ENCODE peak calls at places on chromosomes 11 and 22, in seven cellular contexts. F is PC-3; X is mammary epithelial cell; C is left lung; S is thoracic aorta; T is effector memory CD4-positive, alpha-beta T cell; W is dorsolateral prefrontal cortex. Z is an unnamed sample.

GRCh38 chr11:117287668-117288067 is 3.5 kb upstream of the BACE1-AS start:
- DNase-seq in F (no peak), X (no peak), C (no peak), S (no peak), T (no peak), W (no peak), Z (no peak)

GRCh38 chr11:75103380-75104026 is 6.8 kb upstream of the OR2AT4 start:
- DNase-seq in F (peak), X (peak), C (no peak), S (no peak), T (no peak), W (no peak), Z (no peak)

GRCh38 chr11:22337571-22338464 is at the start of gene SLC17A6:
- DNase-seq in F (peak), X (peak), C (no peak), S (no peak), T (no peak), W (no peak), Z (no peak)

GRCh38 chr22:44940121-44940520 is 69.7 kb downstream of the PHF21B start:
- DNase-seq in F (no peak), X (no peak), C (no peak), S (no peak), T (no peak), W (no peak), Z (no peak)

GRCh38 chr11:63720611-63721010 is 39.3 kb downstream of the RTN3 start:
- DNase-seq in F (no peak), X (no peak), C (no peak), S (no peak), T (no peak), W (no peak), Z (no peak)

GRCh38 chr22:27754247-27754887 is 47.2 kb downstream of the MN1 start:
- DNase-seq in F (no peak), X (peak), C (peak), S (no peak), T (no peak), W (no peak), Z (no peak)

GRCh38 chr11:113894421-113894996 is 10.1 kb upstream of the HTR3B start:
- DNase-seq in F (no peak), X (no peak), C (no peak), S (no peak), T (no peak), W (no peak), Z (no peak)

GRCh38 chr11:108207683-108208060 is 14.8 kb downstream of the NPAT start:
- DNase-seq in F (no peak), X (no peak), C (no peak), S (no peak), T (no peak), W (no peak), Z (no peak)

GRCh38 chr11:83819936-83820549 is 533.9 kb upstream of the CCDC90B start:
- DNase-seq in F (peak), X (peak), C (no peak), S (no peak), T (no peak), W (no peak), Z (no peak)

GRCh38 chr22:24503851-24504170 is 8.7 kb downstream of the UPB1 start:
- DNase-seq in F (no peak), X (no peak), C (no peak), S (no peak), T (no peak), W (no peak), Z (no peak)

GRCh38 chr11:73957654-73958361 is 7.0 kb downstream of the DNAJB13 start:
- DNase-seq in F (no peak), X (no peak), C (no peak), S (no peak), T (no peak), W (no peak), Z (no peak)

GRCh38 chr22:38177044-38177443 is 4.6 kb downstream of the PLA2G6 start:
- DNase-seq in F (no peak), X (no peak), C (no peak), S (no peak), T (no peak), W (no peak), Z (no peak)

GRCh38 chr11:93537767-93538261 is 5.4 kb downstream of the SMCO4 start:
- DNase-seq in F (peak), X (peak), C (peak), S (peak), T (no peak), W (no peak), Z (no peak)

GRCh38 chr11:34192481-34193401 is 87.3 kb downstream of the NAT10 start:
- DNase-seq in F (peak), X (peak), C (no peak), S (peak), T (no peak), W (no peak), Z (no peak)

GRCh38 chr22:23053912-23054530 is 16.3 kb upstream of the GNAZ start:
- DNase-seq in F (no peak), X (no peak), C (no peak), S (no peak), T (no peak), W (no peak), Z (no peak)

GRCh38 chr22:50190182-50190951 is 4.7 kb downstream of the TRABD start:
- DNase-seq in F (peak), X (peak), C (peak), S (no peak), T (peak), W (no peak), Z (no peak)

GRCh38 chr11:15737326-15737725 is 619.0 kb downstream of the SOX6 start:
- DNase-seq in F (peak), X (peak), C (no peak), S (no peak), T (no peak), W (no peak), Z (no peak)

GRCh38 chr11:10407055-10407454 is 48.0 kb upstream of the AMPD3 start:
- DNase-seq in F (peak), X (peak), C (no peak), S (no peak), T (no peak), W (no peak), Z (no peak)

GRCh38 chr22:37747715-37748100 is 50.9 kb downstream of the TRIOBP start:
- DNase-seq in F (no peak), X (no peak), C (no peak), S (no peak), T (no peak), W (no peak), Z (no peak)

GRCh38 chr11:78350646-78351165 is 66.9 kb downstream of the GAB2 start:
- DNase-seq in F (no peak), X (no peak), C (no peak), S (no peak), T (no peak), W (no peak), Z (peak)

GRCh38 chr11:123211134-123211879 is 16.3 kb upstream of the CLMP start:
- DNase-seq in F (no peak), X (no peak), C (no peak), S (no peak), T (no peak), W (no peak), Z (no peak)

GRCh38 chr11:1652778-1653540 is 23.4 kb downstream of the KRTAP5-5 start:
- DNase-seq in F (peak), X (peak), C (peak), S (peak), T (peak), W (peak), Z (peak)

GRCh38 chr22:38114484-38115398 is 4.3 kb upstream of the BAIAP2L2 start:
- DNase-seq in F (peak), X (peak), C (peak), S (peak), T (peak), W (peak), Z (peak)

GRCh38 chr11:46295312-46295995 is 18.0 kb downstream of the CREB3L1 start:
- DNase-seq in F (no peak), X (peak), C (peak), S (no peak), T (peak), W (peak), Z (peak)

GRCh38 chr11:126476977-126477376 is 121.5 kb downstream of the ST3GAL4 start:
- DNase-seq in F (no peak), X (no peak), C (no peak), S (no peak), T (no peak), W (no peak), Z (no peak)

GRCh38 chr22:30290318-30290678 is 993 bp upstream of the CASTOR1 start:
- DNase-seq in F (no peak), X (no peak), C (no peak), S (no peak), T (no peak), W (no peak), Z (no peak)

GRCh38 chr11:83779876-83780275 is 493.7 kb upstream of the CCDC90B start:
- DNase-seq in F (no peak), X (no peak), C (no peak), S (no peak), T (no peak), W (no peak), Z (no peak)

GRCh38 chr11:36628765-36629199 is 30.7 kb upstream of the RAG2 start:
- DNase-seq in F (no peak), X (peak), C (no peak), S (no peak), T (no peak), W (no peak), Z (no peak)

GRCh38 chr11:118290923-118291322 is 13.6 kb upstream of the CD3E start:
- DNase-seq in F (peak), X (peak), C (peak), S (no peak), T (peak), W (no peak), Z (no peak)

GRCh38 chr11:73317373-73317772 is 9.3 kb downstream of the ARHGEF17 start:
- DNase-seq in F (no peak), X (no peak), C (no peak), S (peak), T (no peak), W (peak), Z (peak)

GRCh38 chr22:43263645-43264514 is 76.9 kb upstream of the TTLL12 start:
- DNase-seq in F (no peak), X (peak), C (peak), S (no peak), T (peak), W (no peak), Z (no peak)

GRCh38 chr11:104812416-104812815 is 85.8 kb downstream of the CASP12 start:
- DNase-seq in F (no peak), X (no peak), C (no peak), S (no peak), T (no peak), W (no peak), Z (no peak)

GRCh38 chr11:76656087-76656531 is 14.4 kb downstream of the LRRC32 start:
- DNase-seq in F (no peak), X (no peak), C (peak), S (no peak), T (no peak), W (no peak), Z (no peak)

GRCh38 chr22:46338636-46339035 is 3.1 kb downstream of the TRMU start:
- DNase-seq in F (no peak), X (no peak), C (no peak), S (no peak), T (no peak), W (no peak), Z (no peak)

GRCh38 chr11:86172894-86173293 is 71.7 kb upstream of the EED start:
- DNase-seq in F (peak), X (peak), C (no peak), S (no peak), T (no peak), W (no peak), Z (no peak)

GRCh38 chr11:14304601-14305000 is 54.4 kb downstream of the RRAS2 start:
- DNase-seq in F (no peak), X (no peak), C (no peak), S (no peak), T (no peak), W (no peak), Z (no peak)

GRCh38 chr11:14305649-14306048 is 53.3 kb downstream of the RRAS2 start:
- DNase-seq in F (no peak), X (no peak), C (no peak), S (no peak), T (no peak), W (no peak), Z (no peak)

GRCh38 chr11:14299921-14300320 is 59.1 kb downstream of the RRAS2 start:
- DNase-seq in F (no peak), X (no peak), C (no peak), S (no peak), T (no peak), W (no peak), Z (no peak)

GRCh38 chr11:14306481-14306880 is 52.5 kb downstream of the RRAS2 start:
- DNase-seq in F (peak), X (no peak), C (no peak), S (no peak), T (no peak), W (no peak), Z (no peak)

DNA sequence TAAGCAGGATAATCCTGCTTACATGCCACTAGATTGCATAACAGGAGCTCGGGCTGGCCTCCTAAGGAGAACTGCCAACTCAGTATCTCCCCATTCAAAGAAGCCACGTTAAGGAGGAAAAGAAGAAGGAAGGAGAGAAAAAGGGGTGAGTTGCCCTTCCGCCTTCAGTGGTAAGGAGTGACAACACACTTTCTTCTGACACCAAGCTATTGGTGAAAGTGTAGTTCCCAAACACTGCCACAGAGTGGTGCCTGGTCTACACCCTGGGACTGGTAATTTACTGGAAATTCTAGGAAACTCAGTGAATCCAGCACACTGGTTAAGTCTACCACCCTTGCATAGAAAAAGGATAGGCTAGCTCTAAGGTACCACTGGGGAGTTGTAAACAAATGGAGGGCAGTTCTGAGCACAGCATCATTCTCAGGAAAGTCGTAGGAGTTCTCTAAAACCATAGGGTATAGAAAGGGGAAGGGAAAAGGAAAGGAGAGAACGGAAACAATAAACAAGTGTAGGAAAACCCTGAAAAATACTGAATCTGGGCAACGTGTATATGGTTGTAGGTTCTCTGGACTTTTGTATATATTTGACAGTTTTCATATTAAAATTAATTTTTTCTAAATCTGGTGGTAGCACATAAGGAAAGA is 58.2 kb downstream of the RRAS2 start:
- DNase-seq in F (peak), X (peak), C (no peak), S (peak), T (peak), W (peak), Z (peak)
- H3K27ac ChIP-seq in F (no peak), X (no peak), C (no peak), S (no peak), T (no peak), W (no peak), Z (no peak)

DNA sequence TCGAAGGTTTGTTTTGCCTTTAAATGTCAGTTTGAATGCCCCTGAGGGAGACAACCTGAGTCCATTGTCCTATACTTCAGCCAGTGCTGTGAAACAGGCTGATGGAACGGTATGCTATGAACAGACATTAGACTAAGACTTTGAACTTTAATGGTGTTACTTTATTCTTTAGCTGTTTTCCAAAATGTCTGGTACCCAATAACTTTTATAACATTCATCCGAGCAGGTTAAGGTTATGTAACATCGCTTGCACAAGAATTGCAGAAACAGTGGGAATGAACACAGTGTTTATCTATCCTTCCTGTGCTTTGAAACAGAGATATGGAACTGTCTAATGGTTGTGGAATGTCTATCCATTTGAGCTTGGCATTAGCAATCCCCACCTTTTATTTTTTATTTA is 12.5 kb upstream of the PTS start:
- DNase-seq in F (no peak), X (peak), C (no peak), S (no peak), T (no peak), W (no peak), Z (no peak)
- H3K27ac ChIP-seq in F (no peak), X (no peak), C (no peak), S (no peak), T (no peak), W (no peak), Z (no peak)

GRCh38 chr11:35366798-35367197 is 52.6 kb downstream of the SLC1A2 start:
- DNase-seq in F (no peak), X (no peak), C (no peak), S (no peak), T (no peak), W (no peak), Z (no peak)
- H3K27ac ChIP-seq in F (no peak), X (no peak), C (no peak), S (peak), T (no peak), W (peak), Z (no peak)

GRCh38 chr11:112785717-112786116 is 175.5 kb upstream of the NCAM1 start:
- DNase-seq in F (no peak), X (peak), C (no peak), S (peak), T (no peak), W (no peak), Z (no peak)
- H3K27ac ChIP-seq in F (no peak), X (no peak), C (no peak), S (peak), T (no peak), W (no peak), Z (no peak)

GRCh38 chr11:95338430-95338991 is 107.5 kb upstream of the SESN3 start:
- DNase-seq in F (no peak), X (no peak), C (peak), S (no peak), T (no peak), W (peak), Z (no peak)
- H3K27ac ChIP-seq in F (no peak), X (no peak), C (peak), S (peak), T (no peak), W (peak), Z (peak)

Z was measured in caudate nucleus.